ENCODE peak calls at places on chromosomes 13 and 19, in four cellular contexts. K is endodermal cell, P is neural progenitor cell, Q is cardiac fibroblast. Z is an unnamed sample.

GRCh38 chr19:17555929-17556813 is 722 bp downstream of the COLGALT1 start:
- DNase-seq in K (peak), Q (peak), P (peak), Z (peak)

GRCh38 chr13:85140192-85140591 is 659.0 kb downstream of the SLITRK6 start:
- DNase-seq in Q (no peak), P (no peak), K (no peak), Z (peak)

GRCh38 chr13:29885967-29886366 is 35.5 kb upstream of the UBL3 start:
- DNase-seq in Q (no peak), P (no peak), K (no peak), Z (no peak)

GRCh38 chr19:40750035-40750284 is 317 bp downstream of the ACTMAP start:
- DNase-seq in K (no peak), Q (no peak), P (no peak), Z (no peak)

GRCh38 chr13:42836930-42837329 is 55.5 kb downstream of the FAM216B start:
- DNase-seq in Q (peak), P (peak), K (peak), Z (peak)

GRCh38 chr19:383922-384800 is 24.8 kb downstream of the C2CD4C start:
- DNase-seq in P (peak), K (peak), Q (no peak), Z (peak)

GRCh38 chr13:113169277-113170272 is 11.1 kb downstream of the PROZ start:
- DNase-seq in K (no peak), P (peak), Q (no peak), Z (peak)

GRCh38 chr19:11346104-11346940 is at the start of the genes CCDC159 and TMEM205:
- DNase-seq in K (peak), P (peak), Q (peak), Z (peak)

Z was measured in mesendoderm.